ENCODE peak calls at places on chromosomes 6 and 20, in five cellular contexts. W is IMR-90, J is mesenchymal stem cell, R is neuronal stem cell, T is mesendoderm. P is an unnamed sample.
A peak's percentile ranks its signal among the peaks of the same experiment; 100 is the strongest.

GRCh38 chr20:10322073-10323012 is 103.7 kb downstream of the SNAP25 start:
- DNase-seq in R (no peak), T (no peak), W (no peak), J (no peak), P (no peak)

GRCh38 chr20:46634528-46634927 is 16.7 kb downstream of the SLC13A3 start:
- DNase-seq in J (no peak), T (no peak), R (no peak), W (no peak), P (no peak)

GRCh38 chr20:36754656-36755222 is 8.8 kb upstream of the NDRG3 start:
- DNase-seq in W (peak; percentile 88), R (peak; percentile 41), J (peak; percentile 86), T (peak; percentile 86), P (peak; percentile 63)

GRCh38 chr6:146544783-146545182 is 1.1 kb downstream of the RAB32 start:
- DNase-seq in R (no peak), W (peak; percentile 27), T (no peak), J (peak; percentile 39), P (no peak)

GRCh38 chr20:43938932-43939761 is 24.5 kb downstream of the TOX2 start:
- DNase-seq in J (peak; percentile 99), T (no peak), W (peak; percentile 100), R (no peak), P (no peak)

GRCh38 chr20:25553819-25554296 is 31.5 kb downstream of the NINL start:
- DNase-seq in W (peak; percentile 67), T (no peak), J (peak; percentile 76), R (no peak), P (no peak)

GRCh38 chr20:57008217-57008616 is 258.2 kb downstream of the BMP7 start:
- DNase-seq in T (no peak), R (no peak), J (no peak), W (no peak), P (no peak)

GRCh38 chr6:45504947-45505346 is 127.2 kb upstream of the SUPT3H start:
- DNase-seq in W (peak; percentile 98), T (peak; percentile 93), J (peak; percentile 92), R (peak; percentile 49), P (peak; percentile 79)

GRCh38 chr6:27816906-27817305 is 95.3 kb downstream of the OR2B2 start:
- DNase-seq in T (no peak), R (no peak), J (no peak), W (no peak), P (no peak)

GRCh38 chr20:24674921-24675605 is 205.6 kb downstream of the SYNDIG1 start:
- DNase-seq in J (no peak), R (no peak), T (no peak), W (no peak), P (no peak)

GRCh38 chr6:77010931-77011542 is 452.3 kb downstream of the HTR1B start:
- DNase-seq in W (no peak), R (no peak), J (no peak), T (no peak), P (no peak)

GRCh38 chr20:38073307-38074010 is 39.9 kb downstream of the RPRD1B start:
- DNase-seq in T (peak; percentile 81), W (peak; percentile 98), J (peak; percentile 70), R (peak; percentile 63), P (peak; percentile 36)

GRCh38 chr6:152271681-152272464 is 365.3 kb downstream of the SYNE1 start:
- DNase-seq in J (no peak), W (peak; percentile 34), T (peak; percentile 84), R (no peak), P (no peak)

GRCh38 chr6:15905488-15906392 is 223.1 kb upstream of the MYLIP start:
- DNase-seq in J (peak; percentile 60), T (no peak), W (no peak), R (no peak), P (no peak)

GRCh38 chr6:96794980-96795379 is 42.3 kb downstream of the GPR63 start:
- DNase-seq in T (no peak), J (peak; percentile 66), W (peak; percentile 40), R (no peak), P (no peak)

GRCh38 chr6:169096326-169096882 is 157.2 kb downstream of the THBS2 start:
- DNase-seq in T (no peak), R (no peak), W (no peak), J (no peak), P (no peak)

GRCh38 chr6:1657116-1657776 is 47.5 kb downstream of the FOXC1 start:
- DNase-seq in T (no peak), W (no peak), R (no peak), J (no peak), P (no peak)

DNA sequence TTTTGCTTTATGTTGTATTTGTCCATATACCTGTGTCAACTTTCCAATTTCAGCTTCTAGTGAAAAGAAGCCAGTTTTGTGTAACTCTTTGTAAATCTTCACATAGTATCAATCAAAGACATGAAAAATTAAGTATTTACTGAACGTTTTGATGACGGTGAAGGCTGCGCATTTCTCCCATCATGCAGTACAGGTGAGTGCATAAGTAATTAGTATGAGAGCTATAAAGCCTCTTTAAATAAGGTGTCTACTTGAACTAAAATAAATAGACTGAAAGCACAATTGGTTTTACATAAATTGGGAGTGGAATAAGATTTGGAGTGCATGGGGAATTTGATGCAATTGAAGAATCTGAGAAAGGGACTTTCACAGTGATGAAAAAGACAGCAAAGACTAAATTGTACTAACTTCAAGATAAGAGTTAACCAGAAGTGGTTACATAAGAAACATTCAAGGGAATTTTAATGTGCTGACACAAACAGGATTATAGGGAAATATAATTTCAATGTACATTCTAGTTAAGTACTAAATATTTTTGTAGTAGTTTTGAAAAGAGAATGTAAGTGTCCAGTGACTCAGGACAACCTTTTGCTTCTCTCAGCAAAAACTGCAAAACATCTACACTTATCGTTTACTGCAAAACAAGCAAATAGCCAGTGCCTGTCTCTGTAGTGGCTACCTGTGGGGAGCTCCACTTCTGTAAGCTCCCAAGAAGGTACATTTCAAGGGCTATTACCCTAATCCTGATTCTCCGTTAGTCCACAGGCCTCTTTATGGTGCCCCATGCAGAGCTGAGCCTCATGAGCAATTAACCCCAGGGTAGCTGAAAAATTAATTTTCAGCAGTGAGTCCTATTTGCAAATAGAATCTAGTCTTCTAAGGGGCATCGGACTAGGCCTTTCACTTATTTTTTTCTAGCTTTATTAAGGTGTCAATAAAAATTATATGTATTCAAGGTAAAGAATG is 13.0 kb downstream of the TENT5A start:
- DNase-seq in R (no peak), T (no peak), J (no peak), W (no peak), P (no peak)
- H3K4me2 ChIP-seq in R (no peak overlapping the region), T (no peak overlapping the region), J (no peak overlapping the region), W (no peak overlapping the region), P (no peak overlapping the region)

GRCh38 chr20:32484221-32485125 is 100.7 kb downstream of the NOL4L start:
- DNase-seq in R (no peak), J (peak; percentile 61), T (peak; percentile 31), W (no peak), P (peak; percentile 66)
- H2BK5ac ChIP-seq in R (peak overlapping the region; percentile 89), J (peak overlapping the region; percentile 96), T (peak overlapping the region; percentile 70), W (peak overlapping the region; percentile 86), P (no peak overlapping the region)

DNA sequence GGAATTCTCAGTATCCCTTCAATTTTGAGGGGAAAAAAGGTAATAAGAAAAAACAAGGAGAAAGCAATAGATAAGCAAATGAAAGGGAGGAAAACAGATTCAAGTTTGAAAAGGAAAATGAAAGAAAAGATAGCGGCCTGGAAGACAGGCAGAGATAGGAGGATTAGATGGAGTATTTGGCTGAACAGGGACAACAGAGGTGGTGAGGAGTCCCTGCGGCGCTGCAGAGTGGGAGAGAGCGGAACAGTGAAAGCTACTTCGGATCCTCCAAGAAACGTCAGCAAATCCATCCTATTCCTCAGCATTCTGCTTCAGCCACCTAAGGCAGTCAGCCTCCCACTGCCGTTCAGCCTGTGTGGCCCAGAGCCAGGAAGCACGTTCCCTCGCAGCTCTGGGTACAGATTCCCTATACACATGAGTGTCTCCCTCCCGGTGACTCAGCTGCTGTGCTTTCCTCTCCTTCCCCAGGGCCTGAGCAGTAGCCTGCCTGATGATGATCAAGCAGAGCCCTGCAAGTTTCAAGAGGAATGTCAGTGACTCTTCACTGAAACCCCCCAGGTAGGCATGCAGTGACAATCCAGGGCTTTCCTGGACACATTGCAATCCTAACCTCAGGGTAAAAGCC is 43.4 kb upstream of the CDYL start:
- DNase-seq in W (peak; percentile 95), T (peak; percentile 96), J (peak; percentile 95), R (no peak), P (peak; percentile 66)
- H2BK120ac ChIP-seq in W (peak overlapping the region; percentile 36), T (no peak overlapping the region), J (no peak overlapping the region), R (no peak overlapping the region), P (no peak overlapping the region)

GRCh38 chr6:113805167-113805835 is 51.8 kb upstream of the MARCKS start:
- DNase-seq in R (no peak), J (no peak), W (peak; percentile 22), T (no peak), P (no peak)
- H3K4me2 ChIP-seq in R (no peak overlapping the region), J (no peak overlapping the region), W (peak overlapping the region; percentile 40), T (no peak overlapping the region), P (no peak overlapping the region)

GRCh38 chr20:12928358-12928754 is 80.4 kb upstream of the SPTLC3 start:
- DNase-seq in T (no peak), R (no peak), W (no peak), J (no peak), P (no peak)

GRCh38 chr20:12924126-12924525 is 84.6 kb upstream of the SPTLC3 start:
- DNase-seq in W (no peak), R (peak; percentile 4), J (no peak), T (peak; percentile 71), P (no peak)

GRCh38 chr20:12925863-12926547 is 82.8 kb upstream of the SPTLC3 start:
- DNase-seq in T (no peak), J (no peak), R (no peak), W (no peak), P (no peak)

GRCh38 chr20:12927489-12927888 is 81.3 kb upstream of the SPTLC3 start:
- DNase-seq in J (peak; percentile 32), W (peak; percentile 25), R (no peak), T (no peak), P (no peak)

DNA sequence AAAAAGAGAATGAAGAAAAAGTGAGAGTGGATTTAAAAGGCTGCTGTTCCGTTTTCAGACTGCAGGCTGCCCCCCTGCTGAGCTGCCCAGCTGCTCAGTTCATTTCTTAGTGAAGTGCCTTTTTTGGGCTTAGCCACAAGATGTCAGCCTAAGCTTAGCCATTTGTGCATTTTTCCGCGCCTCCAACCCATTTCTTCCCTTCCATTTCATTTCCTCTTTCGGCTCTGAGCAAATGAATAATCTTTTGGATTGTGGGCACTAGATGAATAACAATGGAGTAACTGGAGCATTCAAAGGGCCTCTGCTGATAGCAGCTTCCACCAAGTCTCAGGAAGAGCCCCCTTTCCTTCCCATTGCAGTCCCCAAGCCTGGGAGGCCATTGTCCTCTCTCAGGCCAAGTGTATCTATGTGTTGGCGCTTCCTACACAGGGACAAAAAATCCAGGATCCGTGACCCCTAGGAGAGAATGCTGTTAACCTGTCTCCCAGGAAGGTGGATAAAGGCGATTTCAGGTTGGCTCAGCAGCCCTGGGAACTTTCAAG is 83.5 kb upstream of the SPTLC3 start:
- DNase-seq in W (peak; percentile 85), R (peak; percentile 63), T (peak; percentile 85), J (peak; percentile 86), P (peak; percentile 66)
- H2BK5ac ChIP-seq in W (no peak overlapping the region), R (no peak overlapping the region), T (no peak overlapping the region), J (no peak overlapping the region), P (no peak overlapping the region)

DNA sequence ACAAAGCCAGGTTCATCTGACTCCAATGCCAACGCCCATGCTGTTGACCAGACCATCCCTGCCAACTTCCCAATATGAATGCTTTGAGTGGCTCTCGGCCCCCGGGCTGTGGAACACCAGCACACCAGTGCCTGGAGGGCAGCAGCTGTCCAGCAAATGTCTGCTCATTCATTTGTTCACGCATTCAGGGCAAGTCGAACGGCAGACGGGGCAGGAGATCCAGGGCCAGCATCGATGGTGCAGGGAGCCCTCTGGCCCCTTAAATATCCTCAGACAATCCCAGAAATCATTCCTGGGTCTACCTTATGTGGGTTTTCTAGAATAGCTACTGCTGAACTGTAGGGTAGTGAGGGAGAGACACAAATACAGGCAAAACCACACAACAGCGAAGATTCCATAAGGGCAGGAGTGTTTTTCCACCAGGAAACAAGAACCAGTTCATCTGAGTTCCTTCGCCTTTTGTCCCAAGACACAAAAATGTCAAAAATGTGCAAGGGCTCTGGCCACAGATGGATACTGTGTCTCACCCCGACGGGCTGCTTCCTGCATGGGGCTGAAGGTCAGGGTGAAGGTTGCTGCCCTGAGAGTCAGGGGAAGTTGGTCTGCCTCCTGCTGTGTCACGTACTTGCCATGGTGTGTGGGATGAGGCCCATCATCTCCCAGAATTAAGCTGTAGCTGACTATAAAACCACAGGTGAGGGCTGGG is 15.5 kb downstream of the RIPOR3 start:
- DNase-seq in J (peak; percentile 58), W (no peak), T (peak; percentile 52), R (no peak), P (no peak)
- H2BK120ac ChIP-seq in J (peak overlapping the region; percentile 80), W (peak overlapping the region; percentile 45), T (no peak overlapping the region), R (no peak overlapping the region), P (no peak overlapping the region)